ENCODE peak calls at places on chromosomes 16 and 17, in six cellular contexts. R is DND-41, G is MM.1S, W is PC-3, P is fibroblast of lung, I is OCI-LY7. V is an unnamed sample.

GRCh38 chr17:67514998-67515397 is 137.9 kb downstream of the PITPNC1 start:
- DNase-seq in W (no peak), I (no peak), R (no peak), P (no peak), G (peak), V (peak)

GRCh38 chr17:35540589-35541404 is 3.3 kb upstream of the SLFN12L start:
- DNase-seq in I (peak), R (peak), G (peak), W (peak), P (peak), V (no peak)

GRCh38 chr17:965311-965989 is 14.1 kb downstream of the NXN start:
- DNase-seq in P (peak), W (no peak), G (no peak), R (no peak), I (no peak), V (no peak)

GRCh38 chr16:4263504-4264436 is 9.1 kb downstream of the TFAP4 start:
- DNase-seq in P (peak), W (no peak), I (peak), G (no peak), R (no peak), V (peak)

GRCh38 chr16:48206594-48207242 is 37.4 kb upstream of the LONP2 start:
- DNase-seq in W (peak), G (no peak), I (no peak), P (peak), R (no peak), V (no peak)

GRCh38 chr17:69179227-69179952 is 37.7 kb upstream of the ABCA6 start:
- DNase-seq in P (peak), R (no peak), W (no peak), G (no peak), I (no peak), V (no peak)

GRCh38 chr17:6610011-6610410 is 30.5 kb downstream of the KIAA0753 start:
- DNase-seq in P (no peak), R (no peak), G (no peak), I (no peak), W (no peak), V (no peak)

GRCh38 chr16:49608801-49609200 is 235.2 kb downstream of the C16orf78 start:
- DNase-seq in G (no peak), W (no peak), P (peak), I (peak), R (no peak), V (peak)

GRCh38 chr17:65389956-65390355 is 171.5 kb downstream of the AXIN2 start:
- DNase-seq in P (peak), W (peak), G (no peak), I (no peak), R (no peak), V (no peak)

GRCh38 chr17:69411766-69412165 is 2.7 kb upstream of the MAP2K6 start:
- DNase-seq in W (no peak), R (no peak), I (no peak), G (no peak), P (no peak), V (peak)

GRCh38 chr16:66902648-66903543 is 15.8 kb downstream of the CDH16 start:
- DNase-seq in W (no peak), G (no peak), I (no peak), P (no peak), R (no peak), V (no peak)

GRCh38 chr17:11644265-11645212 is 46.3 kb downstream of the DNAH9 start:
- DNase-seq in G (peak), P (peak), R (peak), I (peak), W (peak), V (peak)
- H3K4me3 ChIP-seq in G (no peak), P (no peak), R (no peak), I (no peak), W (no peak), V (no peak)

DNA sequence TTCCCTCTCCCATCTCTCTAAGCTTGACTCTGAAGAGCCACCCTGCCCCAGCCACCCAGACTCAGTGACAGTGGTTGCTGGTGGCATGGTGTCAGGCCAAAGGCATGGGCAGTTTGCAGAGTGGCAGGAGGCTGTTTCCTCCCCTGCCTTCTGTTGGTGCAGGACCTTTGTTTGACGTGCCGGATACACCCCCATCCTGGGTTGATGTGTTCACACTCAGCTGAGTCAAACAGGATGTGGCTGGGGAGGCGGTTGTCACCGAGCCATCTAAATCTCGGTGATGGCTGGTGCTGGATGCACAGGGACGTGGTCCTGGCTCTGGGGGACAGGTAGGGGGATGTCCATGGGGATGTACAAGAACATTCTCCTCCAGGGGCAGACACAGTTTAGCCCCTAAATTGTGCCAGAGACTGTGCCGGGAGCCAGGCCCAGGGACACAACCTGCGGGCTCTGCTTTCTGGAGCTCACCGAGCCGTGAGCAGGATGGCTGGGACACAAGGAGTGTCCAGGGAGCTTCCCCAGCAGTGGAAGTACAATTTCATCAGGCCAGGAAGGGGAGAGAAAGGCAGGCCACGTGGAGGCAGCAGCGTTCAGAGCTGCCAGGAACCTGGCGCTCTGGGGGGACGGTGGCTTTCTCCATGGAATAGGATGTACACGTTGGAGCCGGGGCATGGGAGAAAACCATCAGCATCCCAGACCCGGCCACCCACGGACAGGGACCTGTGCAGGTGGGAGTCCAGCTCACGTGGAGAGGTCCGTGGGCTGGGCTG is 264.2 kb downstream of the SEC14L1 start:
- DNase-seq in R (peak), G (no peak), I (peak), W (peak), P (peak), V (peak)
- H3K4me2 ChIP-seq in R (peak), G (no peak), I (peak), W (peak), P (no peak), V (peak)

DNA sequence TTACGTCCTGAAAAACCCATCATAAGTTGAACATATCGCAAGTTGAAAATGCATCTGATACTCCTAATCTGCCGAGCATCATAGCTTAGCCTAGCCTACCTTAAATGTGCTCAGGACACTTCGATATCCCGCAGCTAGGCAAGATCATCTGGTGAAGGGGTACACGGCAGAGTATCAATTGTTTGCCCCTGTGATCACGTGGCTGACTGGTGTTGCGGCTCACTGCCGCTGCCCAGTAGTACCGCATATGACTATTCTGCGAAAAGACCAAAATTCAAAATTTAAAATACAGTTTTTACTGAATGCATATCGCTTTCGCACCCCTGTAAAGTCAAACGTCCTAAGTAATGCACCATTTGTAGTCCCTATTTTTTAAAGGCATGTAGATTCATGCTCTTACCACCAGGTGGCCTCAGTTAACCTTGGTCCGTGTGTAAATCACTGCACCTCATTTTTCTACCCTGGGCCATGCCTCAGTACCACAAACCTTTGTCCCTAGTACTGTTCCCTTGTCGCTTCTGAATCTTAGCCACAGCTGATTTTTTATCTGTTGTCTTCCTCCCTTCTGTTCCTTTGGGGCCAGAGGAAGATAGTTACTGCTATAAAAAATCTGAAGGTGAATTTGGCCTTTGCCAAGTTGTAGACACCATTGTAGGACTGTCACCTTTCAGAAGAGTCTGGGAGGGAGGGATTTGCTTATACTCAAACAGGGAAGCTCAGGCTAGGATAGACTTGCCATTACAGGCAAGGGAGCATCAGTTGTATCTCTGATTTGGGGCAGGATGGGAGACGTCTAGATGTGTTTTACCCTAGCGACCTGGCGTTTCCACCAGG is 34.4 kb downstream of the WWP2 start:
- DNase-seq in G (peak), I (peak), R (peak), P (peak), W (peak), V (peak)
- H3K4me3 ChIP-seq in G (no peak), I (no peak), R (no peak), P (no peak), W (no peak), V (no peak)

DNA sequence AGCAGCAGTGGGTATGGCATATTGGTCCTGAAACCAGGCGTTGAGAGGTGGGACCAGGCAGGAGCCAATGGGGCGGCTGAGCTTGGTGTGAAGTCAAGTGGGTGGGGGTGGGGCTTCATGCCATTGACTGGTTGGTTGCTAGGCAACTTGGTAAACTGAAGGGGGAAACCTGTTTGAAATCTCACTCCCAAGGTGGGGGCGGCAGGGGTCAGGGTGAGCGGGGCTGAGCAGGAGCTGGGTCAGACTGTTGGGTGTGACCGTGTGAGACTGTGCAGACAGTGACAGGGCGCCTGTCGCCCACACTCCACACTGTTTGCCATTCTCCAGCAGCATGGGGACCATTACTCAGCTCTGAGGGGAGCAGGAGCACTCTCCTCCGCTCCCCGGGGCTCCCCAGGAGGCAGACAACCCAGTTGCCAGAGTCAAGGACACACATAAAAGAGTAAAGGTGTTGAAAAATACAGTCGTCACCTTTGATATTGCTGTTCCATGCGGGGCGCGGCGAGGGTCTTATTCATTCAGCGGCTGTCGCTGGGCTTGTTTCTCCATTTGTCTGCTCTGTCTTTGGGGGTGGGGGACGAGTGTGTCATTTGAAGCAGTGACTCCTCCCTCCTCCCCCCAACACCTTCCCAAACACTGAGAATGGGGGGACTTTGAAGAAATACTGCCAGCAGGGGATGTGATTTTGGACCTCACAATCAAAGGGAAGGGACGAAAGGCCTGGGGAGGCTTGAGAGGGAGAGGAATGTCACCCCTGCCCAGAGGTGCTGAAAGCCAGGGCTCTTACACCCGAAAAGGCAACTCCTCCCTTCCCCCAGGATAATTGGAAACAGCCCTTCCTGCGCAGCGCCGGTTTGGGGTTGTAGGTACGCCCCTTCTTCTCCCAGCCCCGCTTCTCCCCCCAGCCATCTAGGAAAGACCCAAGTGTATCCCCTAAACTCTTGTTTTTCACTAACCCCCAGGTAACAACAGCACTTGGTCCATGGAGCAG is 1.1 kb upstream of the EFNB3 start:
- DNase-seq in W (no peak), R (no peak), P (peak), G (no peak), I (peak), V (peak)
- H3K4me2 ChIP-seq in W (peak), R (no peak), P (no peak), G (no peak), I (no peak), V (no peak)

DNA sequence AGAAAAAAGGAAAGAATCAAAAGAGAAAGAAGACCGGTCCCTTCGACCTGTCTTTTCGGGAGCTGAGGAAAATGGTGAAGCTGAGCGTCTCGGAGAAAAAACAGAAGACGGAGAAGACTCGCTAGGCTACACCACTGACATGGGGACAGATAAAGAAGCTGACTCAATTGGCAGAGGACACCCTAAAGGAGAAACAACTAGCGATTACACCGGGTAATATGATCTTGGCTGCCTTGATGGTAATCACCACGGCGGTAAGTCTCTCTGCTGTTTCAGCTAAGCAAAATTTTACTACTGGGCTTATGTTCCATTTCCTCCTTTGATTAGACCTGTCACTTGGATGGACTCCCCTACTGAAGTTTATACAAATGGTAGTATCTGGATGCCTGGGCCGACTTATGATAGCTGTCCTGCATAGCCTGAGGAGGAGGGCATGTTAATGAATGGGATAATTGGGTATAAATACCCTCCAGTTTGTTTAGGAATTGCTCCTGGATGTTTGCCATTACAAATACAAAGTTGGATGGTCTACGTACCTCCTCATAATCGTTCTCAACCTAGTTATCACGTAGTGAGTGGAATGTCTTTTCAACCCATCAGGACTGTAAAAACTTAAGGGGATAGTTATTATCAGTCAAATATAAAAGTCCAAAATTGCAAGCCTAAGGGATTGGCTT is 24.1 kb downstream of the ALOX15B start:
- DNase-seq in I (no peak), W (no peak), G (no peak), P (no peak), R (no peak), V (no peak)
- H3K4me3 ChIP-seq in I (no peak), W (peak), G (no peak), P (no peak), R (no peak), V (no peak)

GRCh38 chr16:81796585-81797346 is 17.7 kb downstream of the PLCG2 start:
- DNase-seq in G (no peak), I (no peak), W (no peak), P (no peak), R (no peak), V (no peak)
- H3K4me2 ChIP-seq in G (no peak), I (peak), W (no peak), P (no peak), R (no peak), V (peak)

DNA sequence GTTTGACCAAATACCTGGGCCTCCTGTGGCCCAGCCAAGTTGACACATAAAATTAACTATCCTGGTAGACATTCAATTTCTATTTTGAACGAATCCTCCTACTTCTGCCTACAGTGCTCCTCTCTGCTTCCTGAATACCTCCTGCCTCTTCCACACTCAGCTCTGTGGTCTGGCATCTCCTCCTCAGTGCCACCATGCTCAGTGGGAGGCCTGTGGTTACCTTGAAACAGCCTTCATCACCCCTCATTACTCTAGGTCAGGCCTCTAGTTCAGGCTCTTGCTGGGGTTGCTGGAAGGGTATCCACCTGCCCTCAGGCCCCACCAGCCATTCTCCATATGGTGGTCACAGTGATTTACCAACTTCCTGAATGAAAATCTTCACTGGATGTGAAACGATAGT is 5.1 kb downstream of the LYRM9 start:
- DNase-seq in P (no peak), W (no peak), I (no peak), G (no peak), R (no peak), V (no peak)
- H3K4me3 ChIP-seq in P (no peak), W (no peak), I (no peak), G (no peak), R (no peak), V (no peak)

V was measured in Karpas-422.